ENCODE peak calls at places on chromosomes 1 and 21, in five cellular contexts. F is GM23248, Z is hepatocyte, E is GM23338, G is HCT116. X is an unnamed sample.

GRCh38 chr1:155218854-155219591 is 10.5 kb downstream of the MTX1 start:
- DNase-seq in F (peak; percentile 79), Z (peak; percentile 70), E (peak; percentile 87), G (peak; percentile 71), X (peak; percentile 73)

GRCh38 chr1:86948212-86948611 is 33.8 kb downstream of the HS2ST1 start:
- DNase-seq in F (no peak), Z (no peak), E (no peak), G (no peak), X (no peak)

GRCh38 chr21:35932232-35932911 is 128.0 kb downstream of the SETD4 start:
- DNase-seq in F (peak; percentile 91), Z (peak; percentile 79), E (no peak), G (peak; percentile 91), X (peak; percentile 91)

GRCh38 chr1:235050911-235051360 is 77.7 kb downstream of the TOMM20 start:
- DNase-seq in F (peak; percentile 82), Z (no peak), E (no peak), G (no peak), X (no peak)

GRCh38 chr1:100724281-100724680 is 4.7 kb downstream of the VCAM1 start:
- DNase-seq in F (no peak), Z (no peak), E (no peak), G (no peak), X (no peak)

GRCh38 chr1:50348449-50349241 is 74.6 kb downstream of the DMRTA2 start:
- DNase-seq in F (peak; percentile 78), Z (peak; percentile 88), E (peak; percentile 93), G (peak; percentile 48), X (peak; percentile 67)

GRCh38 chr1:202586018-202586821 is 124.0 kb downstream of the SYT2 start:
- DNase-seq in F (peak; percentile 62), Z (peak; percentile 37), E (no peak), G (no peak), X (peak; percentile 21)

GRCh38 chr21:36487641-36488307 is 7.9 kb upstream of the CLDN14 start:
- DNase-seq in F (peak; percentile 17), Z (no peak), E (no peak), G (no peak), X (peak; percentile 14)

GRCh38 chr1:173255214-173255813 is 48.2 kb upstream of the TNFSF4 start:
- DNase-seq in F (peak; percentile 58), Z (peak; percentile 33), E (peak; percentile 67), G (peak; percentile 28), X (peak; percentile 54)

GRCh38 chr1:154791292-154792278 is 78.5 kb downstream of the KCNN3 start:
- DNase-seq in F (peak; percentile 36), Z (peak; percentile 25), E (no peak), G (peak; percentile 21), X (peak; percentile 33)

GRCh38 chr1:214670098-214670497 is 67.1 kb downstream of the CENPF start:
- DNase-seq in F (peak; percentile 6), Z (peak; percentile 67), E (no peak), G (no peak), X (no peak)

GRCh38 chr21:46153259-46154154 is 1.9 kb downstream of the FTCD start:
- DNase-seq in F (peak; percentile 67), Z (peak; percentile 82), E (peak; percentile 88), G (no peak), X (peak; percentile 14)

GRCh38 chr1:93814795-93815737 is 63.9 kb downstream of the DNTTIP2 start:
- DNase-seq in F (no peak), Z (no peak), E (peak; percentile 27), G (no peak), X (no peak)

GRCh38 chr21:42513151-42513984 is at the start of gene SLC37A1:
- DNase-seq in F (peak; percentile 36), Z (peak; percentile 77), E (peak; percentile 73), G (no peak), X (peak; percentile 61)

GRCh38 chr1:118304722-118305344 is 119.8 kb upstream of the SPAG17 start:
- DNase-seq in F (peak; percentile 56), Z (no peak), E (peak; percentile 77), G (no peak), X (no peak)

GRCh38 chr1:6612641-6613360 is 730 bp upstream of the PHF13 start:
- DNase-seq in F (peak; percentile 83), Z (peak; percentile 82), E (peak; percentile 71), G (no peak), X (peak; percentile 59)

GRCh38 chr1:97911266-97912215 is 9.3 kb downstream of the DPYD start:
- DNase-seq in F (peak; percentile 25), Z (no peak), E (no peak), G (no peak), X (no peak)

GRCh38 chr1:167761400-167761799 is 39.6 kb downstream of the MPZL1 start:
- DNase-seq in F (no peak), Z (no peak), E (no peak), G (no peak), X (no peak)

GRCh38 chr1:67632811-67633478 is 52.1 kb upstream of the GADD45A start:
- DNase-seq in F (no peak), Z (no peak), E (no peak), G (no peak), X (no peak)

GRCh38 chr21:29105218-29105617 is 25.2 kb upstream of the MAP3K7CL start:
- DNase-seq in F (peak; percentile 59), Z (peak; percentile 65), E (no peak), G (no peak), X (no peak)

GRCh38 chr1:39726600-39726999 is 12.1 kb upstream of the PPIE start:
- DNase-seq in F (no peak), Z (no peak), E (no peak), G (no peak), X (no peak)

GRCh38 chr1:26724118-26724517 is 28.3 kb downstream of the ARID1A start:
- DNase-seq in F (no peak), Z (no peak), E (no peak), G (no peak), X (no peak)

GRCh38 chr1:89603651-89604413 is 29.1 kb upstream of the LRRC8C start:
- DNase-seq in F (peak; percentile 77), Z (no peak), E (no peak), G (no peak), X (no peak)

GRCh38 chr1:68814067-68814466 is 317.2 kb upstream of the DEPDC1 start:
- DNase-seq in F (no peak), Z (no peak), E (no peak), G (no peak), X (no peak)

GRCh38 chr1:47527653-47528272 is 89.9 kb downstream of the FOXD2 start:
- DNase-seq in F (peak; percentile 12), Z (peak; percentile 45), E (peak; percentile 85), G (peak; percentile 15), X (no peak)

GRCh38 chr1:208312706-208313105 is 68.5 kb upstream of the PLXNA2 start:
- DNase-seq in F (no peak), Z (no peak), E (no peak), G (no peak), X (no peak)

GRCh38 chr1:228827026-228827425 is 91.7 kb downstream of the RHOU start:
- DNase-seq in F (no peak), Z (no peak), E (peak; percentile 53), G (no peak), X (no peak)

GRCh38 chr1:228830185-228830953 is 95.1 kb downstream of the RHOU start:
- DNase-seq in F (no peak), Z (peak; percentile 46), E (peak; percentile 54), G (no peak), X (no peak)

GRCh38 chr1:228833911-228834631 is 98.8 kb downstream of the RHOU start:
- DNase-seq in F (no peak), Z (peak; percentile 28), E (no peak), G (no peak), X (no peak)

GRCh38 chr1:228835456-228835855 is 100.2 kb downstream of the RHOU start:
- DNase-seq in F (no peak), Z (no peak), E (no peak), G (no peak), X (no peak)

GRCh38 chr1:228830954-228831481 is 95.7 kb downstream of the RHOU start:
- DNase-seq in F (peak; percentile 60), Z (peak; percentile 69), E (no peak), G (peak; percentile 64), X (no peak)
- H3K4me2 ChIP-seq in F (no peak overlapping the region), Z (peak overlapping the region; percentile 5), E (no peak overlapping the region), G (peak overlapping the region; percentile 52), X (no peak overlapping the region)

GRCh38 chr1:205938682-205939081 is 4.6 kb downstream of the SLC26A9 start:
- DNase-seq in F (no peak), Z (no peak), E (no peak), G (no peak), X (no peak)

GRCh38 chr1:205936846-205937707 is 6.2 kb downstream of the SLC26A9 start:
- DNase-seq in F (peak; percentile 68), Z (no peak), E (no peak), G (no peak), X (no peak)

GRCh38 chr1:205942631-205943159 is 561 bp downstream of the SLC26A9 start:
- DNase-seq in F (no peak), Z (peak; percentile 28), E (no peak), G (no peak), X (no peak)

GRCh38 chr1:205940710-205941109 is 2.5 kb downstream of the SLC26A9 start:
- DNase-seq in F (no peak), Z (no peak), E (no peak), G (no peak), X (no peak)

GRCh38 chr1:205939690-205940330 is 3.4 kb downstream of the SLC26A9 start:
- DNase-seq in F (no peak), Z (peak; percentile 60), E (peak; percentile 88), G (peak; percentile 31), X (peak; percentile 33)
- H3K4me3 ChIP-seq in F (no peak overlapping the region), Z (no peak overlapping the region), E (no peak overlapping the region), G (no peak overlapping the region), X (no peak overlapping the region)

GRCh38 chr1:53393325-53393792 is 65.5 kb upstream of the LRP8 start:
- DNase-seq in F (peak; percentile 74), Z (peak; percentile 82), E (peak; percentile 81), G (peak; percentile 59), X (peak; percentile 69)
- TF ChIP-seq EZH2phosphoT487 in F (no peak), Z (no peak), E (no peak), G (no peak), X (no peak)

GRCh38 chr1:77891200-77891599 is 2.8 kb downstream of the NEXN start:
- DNase-seq in F (no peak), Z (no peak), E (no peak), G (no peak), X (no peak)
- H3K4me2 ChIP-seq in F (peak overlapping the region; percentile 99), Z (no peak overlapping the region), E (no peak overlapping the region), G (no peak overlapping the region), X (no peak overlapping the region)

DNA sequence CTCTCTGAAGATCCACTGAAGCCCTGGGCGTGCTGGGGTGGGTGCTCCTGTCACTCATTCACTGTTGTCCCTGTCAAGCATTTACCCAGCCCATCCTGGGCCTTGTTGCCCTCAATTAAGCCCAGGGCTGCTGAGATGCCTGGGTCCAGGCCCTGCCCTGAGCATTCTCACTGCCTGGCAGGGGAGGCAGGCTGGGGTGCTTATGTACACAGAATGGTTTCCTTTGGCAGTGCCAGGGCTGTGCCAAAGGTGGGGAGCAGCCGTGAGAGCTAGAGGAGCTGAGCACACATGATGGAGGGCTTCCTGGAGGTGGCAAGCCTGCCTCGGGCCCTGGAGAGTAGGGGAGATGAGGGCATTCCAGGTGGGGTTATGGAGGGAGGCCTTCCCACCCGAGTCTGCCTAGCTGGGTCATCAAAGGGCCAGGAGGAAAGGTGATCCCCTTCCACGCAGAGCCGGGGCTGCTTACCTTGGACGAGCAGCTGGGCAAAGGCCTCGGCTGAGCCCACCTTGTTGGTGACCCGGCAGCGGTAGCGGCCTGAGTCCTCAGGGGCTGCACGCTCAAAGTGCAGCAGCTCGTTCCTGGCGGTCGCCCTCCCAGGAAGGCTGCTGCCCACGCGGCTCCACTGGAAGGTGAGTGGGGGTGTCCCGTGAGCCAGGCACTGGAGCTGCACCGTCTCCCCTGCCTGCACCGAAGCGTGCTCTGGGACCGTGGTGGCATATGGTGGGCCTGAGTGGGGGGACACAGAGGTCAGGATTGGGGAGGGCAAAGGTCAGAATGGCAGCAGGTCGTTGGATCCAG is 26.5 kb downstream of the LDLRAD2 start:
- DNase-seq in F (no peak), Z (no peak), E (no peak), G (no peak), X (no peak)
- H3K4me3 ChIP-seq in F (no peak overlapping the region), Z (no peak overlapping the region), E (no peak overlapping the region), G (no peak overlapping the region), X (no peak overlapping the region)